ENCODE peak calls at places on chromosomes 5 and 9, in ten cellular contexts. P, E, W, H, Y, S, A, C, V and X are unnamed samples.

GRCh38 chr9:91567642-91568274 is 144.1 kb upstream of the NFIL3 start:
- DNase-seq in P (no peak), E (no peak), W (no peak), H (no peak), Y (no peak), S (no peak), A (no peak), C (no peak), V (no peak), X (no peak)

GRCh38 chr5:56815657-56816545 is 552 bp downstream of the MAP3K1 start:
- DNase-seq in P (no peak), E (peak), W (peak), H (no peak), Y (no peak), S (peak), A (peak), C (no peak), V (peak), X (peak)

GRCh38 chr5:1039210-1039548 is 30.6 kb downstream of the NKD2 start:
- DNase-seq in P (no peak), E (no peak), W (no peak), H (no peak), Y (no peak), S (no peak), A (no peak), C (no peak), V (peak), X (no peak)

GRCh38 chr9:117413346-117414219 is 1.3 kb downstream of the ASTN2 start:
- DNase-seq in P (no peak), E (no peak), W (no peak), H (no peak), Y (no peak), S (no peak), A (peak), C (peak), V (no peak), X (no peak)

GRCh38 chr9:123749580-123750202 is 180.2 kb downstream of the DENND1A start:
- DNase-seq in P (no peak), E (peak), W (no peak), H (no peak), Y (no peak), S (no peak), A (no peak), C (no peak), V (no peak), X (peak)

GRCh38 chr5:20359377-20359776 is 371.4 kb upstream of the CDH18 start:
- DNase-seq in P (no peak), E (no peak), W (no peak), H (no peak), Y (no peak), S (no peak), A (no peak), C (no peak), V (no peak), X (no peak)

GRCh38 chr5:60844429-60844890 is 391 bp upstream of the ELOVL7 start:
- DNase-seq in P (no peak), E (peak), W (no peak), H (no peak), Y (no peak), S (peak), A (no peak), C (no peak), V (no peak), X (no peak)

GRCh38 chr9:109903515-109904138 is 123.6 kb downstream of the PALM2AKAP2 start:
- DNase-seq in P (no peak), E (peak), W (peak), H (peak), Y (peak), S (peak), A (no peak), C (peak), V (peak), X (peak)

GRCh38 chr5:115343855-115344254 is 47.4 kb upstream of the CCDC112 start:
- DNase-seq in P (peak), E (peak), W (peak), H (peak), Y (no peak), S (no peak), A (no peak), C (no peak), V (no peak), X (no peak)

GRCh38 chr9:69822091-69822750 is 1.6 kb downstream of the CFAP95 start:
- DNase-seq in P (no peak), E (peak), W (peak), H (peak), Y (no peak), S (no peak), A (no peak), C (no peak), V (no peak), X (no peak)

GRCh38 chr5:89300426-89300970 is 417.5 kb upstream of the MEF2C start:
- DNase-seq in P (no peak), E (no peak), W (no peak), H (no peak), Y (no peak), S (no peak), A (no peak), C (no peak), V (no peak), X (no peak)

GRCh38 chr9:114287001-114287762 is 35.7 kb upstream of the ORM1 start:
- DNase-seq in P (no peak), E (no peak), W (no peak), H (no peak), Y (no peak), S (no peak), A (peak), C (no peak), V (no peak), X (no peak)

GRCh38 chr9:114284316-114285060 is 38.4 kb upstream of the ORM1 start:
- DNase-seq in P (no peak), E (no peak), W (no peak), H (no peak), Y (no peak), S (no peak), A (peak), C (no peak), V (no peak), X (no peak)

GRCh38 chr9:114286146-114286679 is 36.7 kb upstream of the ORM1 start:
- DNase-seq in P (no peak), E (no peak), W (no peak), H (no peak), Y (no peak), S (no peak), A (peak), C (no peak), V (no peak), X (no peak)

GRCh38 chr9:114283551-114284111 is 39.3 kb upstream of the ORM1 start:
- DNase-seq in P (no peak), E (no peak), W (no peak), H (no peak), Y (no peak), S (no peak), A (peak), C (no peak), V (no peak), X (no peak)

GRCh38 chr9:114285166-114285867 is 37.6 kb upstream of the ORM1 start:
- DNase-seq in P (peak), E (peak), W (peak), H (no peak), Y (no peak), S (no peak), A (peak), C (peak), V (no peak), X (no peak)
- TF ChIP-seq CTCF in P (peak), E (peak), W (peak), H (peak), Y (no peak), S (no peak), A (peak), C (no peak), V (no peak), X (no peak)

DNA sequence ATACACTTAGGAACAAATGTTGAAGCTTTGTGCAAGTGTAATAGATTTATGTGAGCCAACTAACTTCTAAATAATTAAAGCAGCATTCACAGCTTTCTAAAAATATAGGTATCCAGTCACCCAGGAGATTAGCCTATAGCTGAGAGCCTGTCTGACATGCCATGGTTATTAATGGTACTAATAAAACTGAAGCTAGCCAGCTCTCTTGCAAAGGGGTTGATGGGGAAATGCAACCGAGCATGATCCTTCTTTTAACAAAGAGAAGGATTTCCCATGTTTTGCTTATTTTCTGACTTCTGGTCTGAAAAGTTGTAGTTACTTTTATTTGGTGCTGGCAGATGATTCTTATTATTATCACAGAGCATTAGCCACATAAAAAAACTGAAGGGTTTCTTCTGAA is 488.7 kb upstream of the CYLC2 start:
- DNase-seq in P (no peak), E (no peak), W (no peak), H (no peak), Y (no peak), S (no peak), A (no peak), C (peak), V (no peak), X (no peak)
- TF ChIP-seq CTCF in P (no peak), E (no peak), W (no peak), H (no peak), Y (no peak), S (no peak), A (no peak), C (no peak), V (no peak), X (no peak)

DNA sequence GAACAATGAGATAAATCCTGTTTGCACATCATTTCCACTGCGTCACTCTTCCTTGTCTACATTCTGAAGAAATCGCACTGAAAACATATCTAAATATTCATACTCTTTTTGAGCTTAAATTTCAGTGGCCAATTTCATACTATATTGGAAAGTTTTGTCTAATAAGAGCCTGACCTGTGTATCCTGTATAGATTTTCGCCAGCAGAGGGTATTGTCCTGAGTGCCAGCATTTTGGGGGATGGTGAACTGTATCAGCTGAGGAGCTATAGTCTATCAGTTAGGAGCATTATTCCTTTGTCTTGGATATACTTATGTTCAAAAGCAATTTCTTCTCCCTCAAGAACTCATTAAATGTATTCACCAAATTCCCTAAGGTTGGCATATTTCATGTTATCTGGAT is 102.3 kb downstream of the SEMA6A start:
- DNase-seq in P (no peak), E (no peak), W (no peak), H (no peak), Y (no peak), S (no peak), A (no peak), C (no peak), V (no peak), X (no peak)
- TF ChIP-seq CTCF in P (no peak), E (no peak), W (no peak), H (no peak), Y (no peak), S (no peak), A (no peak), C (no peak), V (no peak), X (no peak)

GRCh38 chr5:33300209-33300742 is 140.5 kb upstream of the TARS1 start:
- DNase-seq in P (no peak), E (peak), W (peak), H (no peak), Y (no peak), S (no peak), A (no peak), C (no peak), V (no peak), X (no peak)
- TF ChIP-seq CTCF in P (no peak), E (no peak), W (no peak), H (no peak), Y (no peak), S (no peak), A (no peak), C (no peak), V (no peak), X (no peak)

DNA sequence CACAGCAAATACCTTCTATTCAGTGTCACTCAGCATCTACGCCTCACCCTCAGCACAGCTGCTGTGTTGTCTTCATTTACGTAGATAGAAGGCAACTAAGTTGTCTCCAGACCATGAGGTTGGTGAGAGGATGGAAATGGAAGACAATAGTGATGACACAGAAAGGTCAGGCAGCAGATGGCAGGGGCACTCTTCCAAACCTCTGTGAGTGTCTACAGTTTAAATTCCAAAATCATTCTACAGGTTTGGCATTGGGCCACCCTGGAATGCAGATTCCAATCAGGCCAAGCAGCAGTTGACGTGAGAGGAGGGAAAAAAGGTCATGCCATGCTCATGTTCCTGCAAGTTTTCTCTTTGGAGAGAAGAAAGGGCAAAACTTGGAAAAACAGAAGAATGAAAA is 68.7 kb upstream of the ADAMTSL1 start:
- DNase-seq in P (no peak), E (peak), W (peak), H (no peak), Y (no peak), S (no peak), A (no peak), C (no peak), V (no peak), X (no peak)
- TF ChIP-seq CTCF in P (no peak), E (no peak), W (no peak), H (no peak), Y (no peak), S (no peak), A (no peak), C (no peak), V (no peak), X (no peak)

GRCh38 chr9:116163293-116164055 is 9.9 kb downstream of the PAPPA start:
- DNase-seq in P (no peak), E (no peak), W (no peak), H (no peak), Y (no peak), S (no peak), A (no peak), C (no peak), V (no peak), X (no peak)
- TF ChIP-seq CTCF in P (peak), E (peak), W (peak), H (peak), Y (no peak), S (peak), A (peak), C (no peak), V (peak), X (no peak)

GRCh38 chr9:89604463-89605180 is at the start of gene GADD45G:
- DNase-seq in P (peak), E (peak), W (peak), H (no peak), Y (peak), S (peak), A (peak), C (peak), V (peak), X (peak)
- TF ChIP-seq CTCF in P (no peak), E (no peak), W (no peak), H (no peak), Y (no peak), S (no peak), A (peak), C (no peak), V (peak), X (no peak)

DNA sequence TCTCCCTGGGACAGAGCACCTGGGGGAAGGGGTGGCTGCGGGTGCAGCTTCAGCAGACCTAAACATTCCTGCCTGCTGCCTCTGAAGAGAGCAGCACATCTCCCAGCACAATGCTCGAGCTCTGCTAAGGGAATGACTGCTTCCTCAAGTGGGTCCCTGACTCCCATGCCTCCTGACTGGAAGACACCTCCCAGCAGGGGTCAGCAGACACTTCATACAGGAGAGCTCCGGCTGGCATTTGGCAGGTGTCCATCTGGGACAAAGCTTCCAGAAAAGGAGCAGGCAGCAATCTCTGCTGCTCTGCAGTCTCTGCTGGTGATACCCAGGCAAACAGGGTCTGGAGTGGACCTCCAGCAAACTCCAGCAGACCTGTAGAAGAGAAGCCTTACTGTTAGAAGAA is 77.2 kb downstream of the SLCO6A1 start:
- DNase-seq in P (no peak), E (no peak), W (no peak), H (no peak), Y (no peak), S (no peak), A (peak), C (no peak), V (no peak), X (peak)
- TF ChIP-seq CTCF in P (no peak), E (no peak), W (no peak), H (no peak), Y (no peak), S (no peak), A (peak), C (no peak), V (no peak), X (no peak)

GRCh38 chr5:38589629-38590028 is 33.2 kb upstream of the LIFR start:
- DNase-seq in P (no peak), E (no peak), W (no peak), H (no peak), Y (no peak), S (no peak), A (no peak), C (no peak), V (no peak), X (no peak)

GRCh38 chr5:38595149-38595725 is 38.8 kb upstream of the LIFR start:
- DNase-seq in P (peak), E (peak), W (peak), H (peak), Y (no peak), S (no peak), A (no peak), C (no peak), V (no peak), X (no peak)

GRCh38 chr5:38590846-38591245 is 34.4 kb upstream of the LIFR start:
- DNase-seq in P (no peak), E (no peak), W (no peak), H (no peak), Y (no peak), S (no peak), A (no peak), C (no peak), V (no peak), X (no peak)

GRCh38 chr5:38593959-38594358 is 37.5 kb upstream of the LIFR start:
- DNase-seq in P (no peak), E (peak), W (no peak), H (no peak), Y (no peak), S (no peak), A (no peak), C (no peak), V (no peak), X (no peak)

GRCh38 chr5:38591450-38591849 is 35.0 kb upstream of the LIFR start:
- DNase-seq in P (no peak), E (peak), W (peak), H (no peak), Y (no peak), S (no peak), A (no peak), C (no peak), V (no peak), X (no peak)
- TF ChIP-seq CTCF in P (no peak), E (no peak), W (no peak), H (no peak), Y (no peak), S (no peak), A (no peak), C (no peak), V (no peak), X (no peak)